ENCODE peak calls at places on chromosomes 12 and 14, in four cellular contexts. Y, G, B and F are unnamed samples.

GRCh38 chr14:42513837-42514236 is 907.2 kb downstream of the LRFN5 start:
- DNase-seq in Y (no peak), G (no peak), B (no peak), F (no peak)

GRCh38 chr12:11517080-11517479 is 121.7 kb upstream of the PRB2 start:
- DNase-seq in Y (no peak), G (no peak), B (no peak), F (no peak)

GRCh38 chr12:21776242-21776641 is 1.7 kb upstream of the KCNJ8 start:
- DNase-seq in Y (no peak), G (no peak), B (no peak), F (no peak)

GRCh38 chr12:128844031-128844635 is 9.1 kb upstream of the GLT1D1 start:
- DNase-seq in Y (no peak), G (no peak), B (no peak), F (no peak)

GRCh38 chr12:24960222-24960855 is 11.4 kb upstream of the BCAT1 start:
- DNase-seq in Y (peak), G (no peak), B (no peak), F (peak)

GRCh38 chr14:21191261-21191808 is 35.5 kb upstream of the OR5AU1 start:
- DNase-seq in Y (no peak), G (no peak), B (no peak), F (no peak)

GRCh38 chr14:44030963-44031362 is 476.1 kb downstream of the FSCB start:
- DNase-seq in Y (no peak), G (no peak), B (no peak), F (no peak)

GRCh38 chr14:53470351-53471043 is 317.4 kb upstream of the DDHD1 start:
- DNase-seq in Y (no peak), G (peak), B (no peak), F (peak)

GRCh38 chr12:13196302-13196921 is at the start of gene EMP1:
- DNase-seq in Y (peak), G (peak), B (peak), F (peak)

GRCh38 chr14:68703093-68703492 is 89.8 kb downstream of the ZFP36L1 start:
- DNase-seq in Y (no peak), G (no peak), B (no peak), F (peak)

GRCh38 chr12:39145175-39145999 is 240.0 kb upstream of the CPNE8 start:
- DNase-seq in Y (peak), G (peak), B (peak), F (peak)

GRCh38 chr14:88454886-88455285 is 69.4 kb downstream of the SPATA7 start:
- DNase-seq in Y (no peak), G (no peak), B (peak), F (no peak)

GRCh38 chr14:88452231-88452630 is 66.8 kb downstream of the SPATA7 start:
- DNase-seq in Y (no peak), G (peak), B (no peak), F (no peak)
- TF ChIP-seq CTCF in Y (no peak), G (no peak), B (no peak), F (no peak)

DNA sequence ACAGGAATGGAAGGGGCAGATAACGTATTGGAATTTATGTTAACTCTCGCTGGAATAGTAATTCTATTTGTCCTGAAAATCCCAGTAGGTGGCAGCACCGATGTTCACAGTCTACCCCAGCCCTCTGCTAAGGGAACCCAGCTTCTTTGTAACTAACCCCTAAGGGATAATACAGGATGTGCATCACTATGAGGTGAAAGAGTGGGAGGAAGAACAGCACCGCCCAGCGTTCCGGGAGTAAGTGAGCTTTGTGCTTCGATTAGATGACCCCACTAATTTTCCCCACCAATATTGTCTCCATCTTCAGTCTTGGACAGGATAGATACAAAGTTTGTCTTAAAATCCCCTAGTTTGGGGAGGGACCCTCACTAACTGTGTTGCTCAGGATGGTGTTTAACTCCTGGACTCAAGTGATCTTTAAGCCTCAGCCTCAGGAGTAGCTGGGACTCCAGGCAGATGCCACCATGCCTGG is 2.7 kb downstream of the SLC2A3 start:
- DNase-seq in Y (peak), G (peak), B (peak), F (peak)
- H3K4me3 ChIP-seq in Y (peak), G (peak), B (peak), F (peak)

GRCh38 chr12:113798552-113798951 is 167.6 kb downstream of the RBM19 start:
- DNase-seq in Y (no peak), G (no peak), B (no peak), F (no peak)
- TF ChIP-seq CTCF in Y (no peak), G (no peak), B (no peak), F (no peak)

GRCh38 chr12:51906452-51907082 is 737 bp upstream of the ACVRL1 start:
- DNase-seq in Y (no peak), G (no peak), B (no peak), F (peak)
- H3K4me3 ChIP-seq in Y (peak), G (peak), B (peak), F (peak)

DNA sequence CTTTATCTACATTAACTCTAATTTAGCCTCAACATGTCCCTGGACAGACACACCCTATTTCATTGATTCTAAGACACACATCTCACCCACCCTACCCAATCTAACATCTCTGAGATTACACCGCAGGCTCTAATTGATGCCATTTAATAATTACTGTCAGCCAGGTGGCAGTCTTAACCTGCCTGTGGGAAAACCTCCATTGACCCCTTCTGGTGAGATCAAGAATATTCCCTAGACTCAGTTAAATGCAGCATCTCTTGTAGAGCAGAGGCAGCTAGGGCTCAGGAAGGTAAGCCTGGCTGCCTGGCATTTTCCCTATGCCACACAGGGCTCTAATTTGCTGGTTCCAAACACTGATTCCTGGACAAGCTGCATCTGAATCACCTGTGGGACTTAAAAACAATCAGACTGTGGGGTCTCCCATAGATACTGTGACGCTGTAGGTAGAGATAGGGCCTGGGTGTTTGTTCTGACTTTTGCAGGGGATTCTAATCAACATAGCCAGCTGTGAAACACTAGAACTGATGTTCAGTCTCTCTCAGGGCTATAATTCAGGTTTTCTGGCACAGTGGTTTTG is 14.3 kb downstream of the MCRS1 start:
- DNase-seq in Y (no peak), G (no peak), B (peak), F (peak)
- TF ChIP-seq CTCF in Y (no peak), G (no peak), B (peak), F (peak)